ENCODE peak calls at places on chromosomes 12 and 14, in four cellular contexts. One of them, this sample, is unnamed.

GRCh38 chr14:89000007-89000942 is 175.8 kb downstream of the TTC8 start:
- DNase-seq in heart right ventricle: peak; percentile 14
- DNase-seq in fibroblast of lung: peak; percentile 98
- DNase-seq in GM06990: no peak
- DNase-seq in this sample: no peak

GRCh38 chr12:42625611-42626010 is 36.1 kb upstream of the PRICKLE1 start:
- DNase-seq in fibroblast of lung: peak; percentile 10
- DNase-seq in heart right ventricle: no peak
- DNase-seq in GM06990: no peak
- DNase-seq in this sample: no peak

GRCh38 chr14:30681752-30682355 is 59.7 kb downstream of the SCFD1 start:
- DNase-seq in GM06990: no peak
- DNase-seq in fibroblast of lung: no peak
- DNase-seq in heart right ventricle: no peak
- DNase-seq in this sample: no peak

GRCh38 chr14:66634876-66635275 is 126.9 kb downstream of the GPHN start:
- DNase-seq in fibroblast of lung: peak; percentile 35
- DNase-seq in heart right ventricle: no peak
- DNase-seq in GM06990: no peak
- DNase-seq in this sample: no peak

GRCh38 chr14:102923920-102924486 is 1.5 kb downstream of the AMN start:
- DNase-seq in GM06990: no peak
- DNase-seq in heart right ventricle: no peak
- DNase-seq in fibroblast of lung: no peak
- DNase-seq in this sample: no peak

GRCh38 chr12:16285586-16285985 is 8.1 kb upstream of the SLC15A5 start:
- DNase-seq in heart right ventricle: no peak
- DNase-seq in fibroblast of lung: peak; percentile 28
- DNase-seq in GM06990: no peak
- DNase-seq in this sample: no peak

GRCh38 chr12:19419086-19419485 is 20.2 kb upstream of the AEBP2 start:
- DNase-seq in heart right ventricle: no peak
- DNase-seq in fibroblast of lung: no peak
- DNase-seq in GM06990: no peak
- DNase-seq in this sample: no peak

GRCh38 chr12:48061943-48062719 is 43.7 kb downstream of the SENP1 start:
- DNase-seq in GM06990: no peak
- DNase-seq in fibroblast of lung: peak; percentile 6
- DNase-seq in heart right ventricle: no peak
- DNase-seq in this sample: no peak

GRCh38 chr12:130070017-130070653 is 92.1 kb upstream of the FZD10 start:
- DNase-seq in GM06990: no peak
- DNase-seq in fibroblast of lung: no peak
- DNase-seq in heart right ventricle: no peak
- DNase-seq in this sample: no peak

GRCh38 chr12:45278447-45278846 is 62.6 kb downstream of the ANO6 start:
- DNase-seq in fibroblast of lung: no peak
- DNase-seq in heart right ventricle: no peak
- DNase-seq in GM06990: no peak
- DNase-seq in this sample: no peak

GRCh38 chr12:14656846-14657245 is 39.6 kb downstream of the GUCY2C start:
- DNase-seq in heart right ventricle: no peak
- DNase-seq in fibroblast of lung: no peak
- DNase-seq in GM06990: no peak
- DNase-seq in this sample: no peak

GRCh38 chr12:55797068-55797467 is 20.5 kb downstream of the SARNP start:
- DNase-seq in heart right ventricle: no peak
- DNase-seq in fibroblast of lung: peak; percentile 39
- DNase-seq in GM06990: no peak
- DNase-seq in this sample: peak; percentile 19

GRCh38 chr14:23351681-23352505 is 794 bp downstream of the SLC22A17 start:
- DNase-seq in GM06990: no peak
- DNase-seq in heart right ventricle: peak; percentile 17
- DNase-seq in fibroblast of lung: peak; percentile 12
- DNase-seq in this sample: no peak

GRCh38 chr14:101584049-101584859 is 23.0 kb downstream of the DIO3 start:
- DNase-seq in GM06990: no peak
- DNase-seq in heart right ventricle: peak; percentile 35
- DNase-seq in fibroblast of lung: no peak
- DNase-seq in this sample: no peak

GRCh38 chr12:92971869-92972524 is 42.9 kb upstream of the EEA1 start:
- DNase-seq in GM06990: peak; percentile 48
- DNase-seq in heart right ventricle: no peak
- DNase-seq in fibroblast of lung: peak; percentile 87
- DNase-seq in this sample: no peak

GRCh38 chr12:94322346-94322745 is 137.3 kb downstream of the CEP83 start:
- DNase-seq in heart right ventricle: no peak
- DNase-seq in GM06990: no peak
- DNase-seq in fibroblast of lung: no peak
- DNase-seq in this sample: no peak

GRCh38 chr12:94326234-94326633 is 133.4 kb downstream of the CEP83 start:
- DNase-seq in fibroblast of lung: no peak
- DNase-seq in GM06990: no peak
- DNase-seq in heart right ventricle: no peak
- DNase-seq in this sample: no peak

GRCh38 chr12:94329366-94329765 is 130.3 kb downstream of the CEP83 start:
- DNase-seq in fibroblast of lung: no peak
- DNase-seq in GM06990: no peak
- DNase-seq in heart right ventricle: no peak
- DNase-seq in this sample: no peak

GRCh38 chr12:94327819-94328218 is 131.8 kb downstream of the CEP83 start:
- DNase-seq in fibroblast of lung: peak; percentile 8
- DNase-seq in GM06990: no peak
- DNase-seq in heart right ventricle: no peak
- DNase-seq in this sample: no peak

GRCh38 chr12:94326727-94327126 is 132.9 kb downstream of the CEP83 start:
- DNase-seq in heart right ventricle: no peak
- DNase-seq in fibroblast of lung: peak; percentile 94
- DNase-seq in GM06990: no peak
- DNase-seq in this sample: no peak
- H3K4me3 ChIP-seq in heart right ventricle: no peak overlapping the region
- H3K4me3 ChIP-seq in fibroblast of lung: no peak overlapping the region
- H3K4me3 ChIP-seq in GM06990: no peak overlapping the region
- H3K4me3 ChIP-seq in this sample: no peak overlapping the region

DNA sequence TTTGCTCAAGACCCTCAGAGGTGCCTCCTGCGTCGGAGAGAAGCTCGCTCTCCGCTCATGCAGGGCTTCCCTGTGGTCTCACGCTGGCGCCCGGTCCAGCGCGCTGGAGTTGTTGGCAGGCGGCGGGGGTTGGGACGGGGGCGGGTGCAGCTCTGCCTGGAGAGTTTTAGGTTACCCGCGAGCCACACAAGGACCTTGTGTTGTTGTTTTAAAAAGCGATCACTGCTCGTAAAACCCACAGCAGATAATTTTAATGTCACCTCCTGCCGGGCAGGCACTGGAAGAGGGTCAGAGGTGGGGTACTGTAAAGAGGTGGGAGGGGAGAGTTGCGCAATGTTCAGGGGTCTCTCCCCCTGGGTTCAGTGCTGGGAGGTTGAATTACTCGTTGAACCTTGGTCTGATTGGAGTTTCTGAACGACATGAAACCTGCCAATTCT is 853 bp downstream of the SMOC1 start:
- DNase-seq in heart right ventricle: no peak
- DNase-seq in fibroblast of lung: no peak
- DNase-seq in GM06990: no peak
- DNase-seq in this sample: no peak
- H3K27me3 ChIP-seq in heart right ventricle: peaks cover 68% of the 10 kb centered on the region
- H3K27me3 ChIP-seq in fibroblast of lung: peaks cover 23% of the 10 kb centered on the region
- H3K27me3 ChIP-seq in GM06990: peaks cover 3% of the 10 kb centered on the region
- H3K27me3 ChIP-seq in this sample: peaks cover 4% of the 10 kb centered on the region

GRCh38 chr12:114673169-114673833 is 10.7 kb downstream of the TBX3 start:
- DNase-seq in GM06990: no peak
- DNase-seq in heart right ventricle: no peak
- DNase-seq in fibroblast of lung: peak; percentile 83
- DNase-seq in this sample: no peak
- H3K4me3 ChIP-seq in GM06990: no peak overlapping the region
- H3K4me3 ChIP-seq in heart right ventricle: no peak overlapping the region
- H3K4me3 ChIP-seq in fibroblast of lung: peak overlapping the region; percentile 29
- H3K4me3 ChIP-seq in this sample: no peak overlapping the region

GRCh38 chr12:68880660-68881325 is 52.2 kb downstream of the CPM start:
- DNase-seq in fibroblast of lung: no peak
- DNase-seq in heart right ventricle: no peak
- DNase-seq in GM06990: no peak
- DNase-seq in this sample: no peak
- H3K27me3 ChIP-seq in fibroblast of lung: no peaks in the 10 kb centered on the region
- H3K27me3 ChIP-seq in heart right ventricle: no peaks in the 10 kb centered on the region
- H3K27me3 ChIP-seq in GM06990: no peaks in the 10 kb centered on the region
- H3K27me3 ChIP-seq in this sample: no peaks in the 10 kb centered on the region

GRCh38 chr12:29104495-29104894 is 44.6 kb upstream of the FAR2 start:
- DNase-seq in heart right ventricle: no peak
- DNase-seq in GM06990: no peak
- DNase-seq in fibroblast of lung: no peak
- DNase-seq in this sample: peak; percentile 13

GRCh38 chr12:29102739-29103138 is 46.3 kb upstream of the FAR2 start:
- DNase-seq in GM06990: no peak
- DNase-seq in heart right ventricle: no peak
- DNase-seq in fibroblast of lung: no peak
- DNase-seq in this sample: no peak

DNA sequence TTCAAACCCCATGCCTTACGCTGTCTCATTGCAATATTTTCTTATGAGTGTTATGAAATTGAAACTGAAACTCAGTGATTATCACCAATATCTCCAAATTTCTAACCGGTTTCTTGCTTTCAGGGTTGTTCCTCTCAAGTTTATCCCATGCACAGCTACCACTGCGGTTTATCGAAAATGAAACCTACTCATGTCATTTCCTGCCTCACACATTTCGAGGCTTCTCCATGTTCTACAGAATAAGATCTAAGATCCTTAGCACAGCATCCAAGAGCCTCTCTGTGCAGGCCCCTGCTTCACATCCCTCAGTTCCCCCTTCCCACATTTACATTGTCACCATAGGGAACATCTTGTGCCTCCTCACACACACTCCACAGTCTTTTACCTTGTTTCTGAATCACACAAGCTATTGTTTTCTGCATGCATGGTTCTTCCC is 45.5 kb upstream of the FAR2 start:
- DNase-seq in GM06990: peak; percentile 59
- DNase-seq in fibroblast of lung: no peak
- DNase-seq in heart right ventricle: no peak
- DNase-seq in this sample: peak; percentile 82
- H3K4me3 ChIP-seq in GM06990: no peak overlapping the region
- H3K4me3 ChIP-seq in fibroblast of lung: no peak overlapping the region
- H3K4me3 ChIP-seq in heart right ventricle: no peak overlapping the region
- H3K4me3 ChIP-seq in this sample: peak overlapping the region; percentile 21